ENCODE peak calls at places on chromosome 22, in ten cellular contexts. One of them, this sample, is unnamed.

GRCh38 chr22:41563051-41563711 is 2.4 kb downstream of the CSDC2 start:
- DNase-seq in HCT116: no peak
- DNase-seq in naive thymus-derived CD4-positive, alpha-beta T cell: no peak
- DNase-seq in CD8-positive, alpha-beta memory T cell: no peak
- DNase-seq in upper lobe of right lung: no peak
- DNase-seq in fibroblast of lung: peak; percentile 84
- DNase-seq in breast epithelium: no peak
- DNase-seq in tibial nerve: no peak
- DNase-seq in thoracic aorta: no peak
- DNase-seq in IMR-90: peak; percentile 85
- DNase-seq in this sample: no peak

GRCh38 chr22:25364736-25365241 is 145.3 kb downstream of the CRYBB2 start:
- DNase-seq in HCT116: no peak
- DNase-seq in naive thymus-derived CD4-positive, alpha-beta T cell: no peak
- DNase-seq in CD8-positive, alpha-beta memory T cell: no peak
- DNase-seq in upper lobe of right lung: peak; percentile 52
- DNase-seq in fibroblast of lung: no peak
- DNase-seq in breast epithelium: no peak
- DNase-seq in tibial nerve: no peak
- DNase-seq in thoracic aorta: no peak
- DNase-seq in IMR-90: peak; percentile 20
- DNase-seq in this sample: peak; percentile 67

GRCh38 chr22:21666786-21667185 is 974 bp downstream of the PPIL2 start:
- DNase-seq in HCT116: no peak
- DNase-seq in naive thymus-derived CD4-positive, alpha-beta T cell: no peak
- DNase-seq in CD8-positive, alpha-beta memory T cell: no peak
- DNase-seq in upper lobe of right lung: no peak
- DNase-seq in fibroblast of lung: no peak
- DNase-seq in breast epithelium: no peak
- DNase-seq in tibial nerve: no peak
- DNase-seq in thoracic aorta: no peak
- DNase-seq in IMR-90: no peak
- DNase-seq in this sample: no peak

GRCh38 chr22:23909258-23909898 is 15.2 kb downstream of the MIF start:
- DNase-seq in HCT116: no peak
- DNase-seq in naive thymus-derived CD4-positive, alpha-beta T cell: no peak
- DNase-seq in CD8-positive, alpha-beta memory T cell: no peak
- DNase-seq in upper lobe of right lung: no peak
- DNase-seq in fibroblast of lung: peak; percentile 36
- DNase-seq in breast epithelium: no peak
- DNase-seq in tibial nerve: no peak
- DNase-seq in thoracic aorta: no peak
- DNase-seq in IMR-90: peak; percentile 44
- DNase-seq in this sample: no peak

GRCh38 chr22:46060292-46061123 is 83.5 kb upstream of the WNT7B start:
- DNase-seq in HCT116: no peak
- DNase-seq in naive thymus-derived CD4-positive, alpha-beta T cell: no peak
- DNase-seq in CD8-positive, alpha-beta memory T cell: no peak
- DNase-seq in upper lobe of right lung: no peak
- DNase-seq in fibroblast of lung: no peak
- DNase-seq in breast epithelium: peak; percentile 23
- DNase-seq in tibial nerve: no peak
- DNase-seq in thoracic aorta: no peak
- DNase-seq in IMR-90: no peak
- DNase-seq in this sample: no peak

GRCh38 chr22:45859231-45860161 is 117.5 kb downstream of the WNT7B start:
- DNase-seq in HCT116: no peak
- DNase-seq in naive thymus-derived CD4-positive, alpha-beta T cell: no peak
- DNase-seq in CD8-positive, alpha-beta memory T cell: no peak
- DNase-seq in upper lobe of right lung: no peak
- DNase-seq in fibroblast of lung: no peak
- DNase-seq in breast epithelium: no peak
- DNase-seq in tibial nerve: no peak
- DNase-seq in thoracic aorta: no peak
- DNase-seq in IMR-90: peak; percentile 21
- DNase-seq in this sample: no peak

GRCh38 chr22:29073618-29074275 is 912 bp downstream of the KREMEN1 start:
- DNase-seq in HCT116: no peak
- DNase-seq in naive thymus-derived CD4-positive, alpha-beta T cell: no peak
- DNase-seq in CD8-positive, alpha-beta memory T cell: peak; percentile 7
- DNase-seq in upper lobe of right lung: peak; percentile 80
- DNase-seq in fibroblast of lung: peak; percentile 17
- DNase-seq in breast epithelium: peak; percentile 43
- DNase-seq in tibial nerve: peak; percentile 26
- DNase-seq in thoracic aorta: no peak
- DNase-seq in IMR-90: no peak
- DNase-seq in this sample: peak; percentile 88

GRCh38 chr22:31302021-31302420 is 9.7 kb upstream of the PIK3IP1 start:
- DNase-seq in HCT116: no peak
- DNase-seq in naive thymus-derived CD4-positive, alpha-beta T cell: no peak
- DNase-seq in CD8-positive, alpha-beta memory T cell: no peak
- DNase-seq in upper lobe of right lung: no peak
- DNase-seq in fibroblast of lung: no peak
- DNase-seq in breast epithelium: no peak
- DNase-seq in tibial nerve: no peak
- DNase-seq in thoracic aorta: no peak
- DNase-seq in IMR-90: no peak
- DNase-seq in this sample: no peak

DNA sequence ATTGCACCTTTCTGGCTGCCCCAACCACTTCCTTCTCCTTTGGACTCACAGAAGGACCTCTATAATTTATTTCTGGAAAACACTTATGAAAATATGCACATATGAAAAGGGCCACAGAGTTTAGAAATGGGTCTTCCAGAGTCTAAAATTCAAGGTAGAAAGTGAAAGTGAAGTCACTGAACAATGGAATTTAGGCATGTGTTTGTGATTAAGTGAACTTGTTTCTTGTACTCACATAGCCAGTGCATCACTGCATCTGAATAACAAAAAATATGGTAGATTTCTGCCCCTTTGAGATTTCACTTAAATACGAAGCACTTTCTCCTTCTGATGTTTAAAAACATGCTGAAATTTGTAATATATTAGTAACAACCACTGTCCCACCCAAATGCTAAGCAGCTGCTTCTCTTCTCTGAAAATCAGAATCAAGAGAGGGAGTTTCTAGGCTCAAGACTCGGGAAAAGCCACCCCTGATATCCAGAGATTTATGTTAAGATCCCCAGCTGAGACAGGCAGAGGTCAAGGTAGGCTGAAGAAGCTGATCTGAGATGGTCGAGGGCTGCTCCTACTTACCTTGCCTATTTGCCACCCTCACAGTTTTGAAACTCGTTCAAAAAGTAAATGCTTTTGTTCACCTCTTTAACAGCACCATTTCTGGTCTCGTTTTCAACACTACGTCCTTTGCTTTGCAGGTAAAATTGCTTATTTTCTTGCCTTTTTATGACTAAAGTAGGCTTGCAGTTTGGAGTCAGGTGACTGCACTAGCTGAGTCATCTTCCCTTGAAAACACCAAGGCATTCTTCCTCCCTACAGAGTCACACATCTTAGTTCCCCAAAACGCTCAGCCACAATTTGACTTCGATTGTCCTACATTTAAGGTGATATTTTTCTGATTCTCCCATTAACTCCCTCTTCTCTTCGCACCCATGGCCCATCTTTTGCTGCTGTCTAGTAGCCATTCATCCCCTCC is at the start of gene XKR3:
- DNase-seq in HCT116: no peak
- DNase-seq in naive thymus-derived CD4-positive, alpha-beta T cell: no peak
- DNase-seq in CD8-positive, alpha-beta memory T cell: no peak
- DNase-seq in upper lobe of right lung: no peak
- DNase-seq in fibroblast of lung: no peak
- DNase-seq in breast epithelium: no peak
- DNase-seq in tibial nerve: no peak
- DNase-seq in thoracic aorta: no peak
- DNase-seq in IMR-90: no peak
- DNase-seq in this sample: no peak
- H3K4me3 ChIP-seq in HCT116: no peak within 1 kb of the TSS
- H3K4me3 ChIP-seq in naive thymus-derived CD4-positive, alpha-beta T cell: peak within 1 kb of the TSS; percentile 15
- H3K4me3 ChIP-seq in CD8-positive, alpha-beta memory T cell: peak within 1 kb of the TSS; percentile 3
- H3K4me3 ChIP-seq in upper lobe of right lung: peak within 1 kb of the TSS; percentile 8
- H3K4me3 ChIP-seq in fibroblast of lung: no peak within 1 kb of the TSS
- H3K4me3 ChIP-seq in breast epithelium: peak within 1 kb of the TSS; percentile 4
- H3K4me3 ChIP-seq in tibial nerve: no peak within 1 kb of the TSS
- H3K4me3 ChIP-seq in thoracic aorta: peak within 1 kb of the TSS; percentile 60
- H3K4me3 ChIP-seq in IMR-90: no peak within 1 kb of the TSS
- H3K4me3 ChIP-seq in this sample: peak within 1 kb of the TSS; percentile 5

DNA sequence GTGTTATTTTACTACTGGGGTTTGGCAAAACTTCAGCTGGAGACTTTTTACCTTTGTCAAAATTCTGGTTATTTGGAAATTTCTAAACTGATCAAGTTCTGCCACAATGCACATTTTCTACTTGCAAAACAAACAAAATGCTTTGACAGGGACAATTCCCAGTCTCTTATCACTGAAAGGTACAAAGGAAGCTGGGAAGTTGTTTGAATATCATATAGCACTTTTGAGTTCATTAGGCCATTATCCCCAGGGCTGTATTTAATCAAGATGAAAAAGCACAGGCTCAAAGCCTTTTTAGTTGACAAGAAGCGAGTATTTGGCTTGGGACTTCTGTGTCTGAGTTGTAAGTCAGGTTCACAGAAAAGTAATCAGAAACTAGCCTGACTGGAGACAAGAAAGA is 3.0 kb upstream of the HORMAD2 start:
- DNase-seq in HCT116: no peak
- DNase-seq in naive thymus-derived CD4-positive, alpha-beta T cell: no peak
- DNase-seq in CD8-positive, alpha-beta memory T cell: no peak
- DNase-seq in upper lobe of right lung: no peak
- DNase-seq in fibroblast of lung: no peak
- DNase-seq in breast epithelium: no peak
- DNase-seq in tibial nerve: no peak
- DNase-seq in thoracic aorta: no peak
- DNase-seq in IMR-90: no peak
- DNase-seq in this sample: no peak
- H3K27me3 ChIP-seq in HCT116: peaks cover 21% of the 10 kb centered on the region
- H3K27me3 ChIP-seq in naive thymus-derived CD4-positive, alpha-beta T cell: no peaks in the 10 kb centered on the region
- H3K27me3 ChIP-seq in CD8-positive, alpha-beta memory T cell: no peaks in the 10 kb centered on the region
- H3K27me3 ChIP-seq in upper lobe of right lung: peaks cover 18% of the 10 kb centered on the region
- H3K27me3 ChIP-seq in fibroblast of lung: peaks cover 8% of the 10 kb centered on the region
- H3K27me3 ChIP-seq in breast epithelium: peaks cover 3% of the 10 kb centered on the region
- H3K27me3 ChIP-seq in tibial nerve: no peaks in the 10 kb centered on the region
- H3K27me3 ChIP-seq in thoracic aorta: no peaks in the 10 kb centered on the region
- H3K27me3 ChIP-seq in IMR-90: peaks cover 23% of the 10 kb centered on the region
- H3K27me3 ChIP-seq in this sample: no peaks in the 10 kb centered on the region

DNA sequence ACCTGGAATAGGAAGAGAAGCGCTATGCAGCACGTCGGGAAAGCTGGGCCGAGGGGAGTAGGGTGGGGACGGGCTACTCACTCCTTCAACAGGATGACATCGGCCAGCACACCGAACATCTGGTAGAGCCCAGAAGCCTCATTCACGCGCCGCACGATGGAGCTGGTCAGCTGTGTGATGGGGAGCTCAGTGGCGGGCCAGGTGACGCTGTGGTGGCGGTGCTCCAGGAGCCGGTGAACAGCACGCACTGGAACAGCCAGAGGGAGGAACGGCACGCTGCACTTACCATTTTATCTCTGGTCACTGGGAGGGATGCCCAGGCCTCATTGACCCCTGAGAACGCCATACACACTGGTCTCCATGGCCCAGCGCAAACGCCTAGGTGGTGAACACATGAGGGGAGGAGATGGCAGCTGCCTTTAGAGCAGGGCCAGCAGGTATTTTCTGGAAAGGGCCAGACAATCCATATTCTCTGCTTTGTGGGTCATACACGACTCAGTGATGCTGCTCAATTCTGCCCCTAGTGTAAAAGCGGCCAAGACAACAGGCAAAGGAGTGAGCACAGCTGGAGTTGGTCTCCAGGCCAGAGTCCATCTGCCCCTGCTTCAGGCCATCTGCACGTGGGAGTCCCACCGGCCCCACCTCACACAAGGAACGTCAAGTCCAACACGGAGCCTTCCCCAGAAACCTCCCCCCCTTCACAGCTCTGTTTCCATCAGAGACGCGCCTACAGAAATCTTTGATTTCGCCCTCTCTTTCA is 8.8 kb downstream of the FOXRED2 start:
- DNase-seq in HCT116: no peak
- DNase-seq in naive thymus-derived CD4-positive, alpha-beta T cell: no peak
- DNase-seq in CD8-positive, alpha-beta memory T cell: no peak
- DNase-seq in upper lobe of right lung: no peak
- DNase-seq in fibroblast of lung: no peak
- DNase-seq in breast epithelium: no peak
- DNase-seq in tibial nerve: no peak
- DNase-seq in thoracic aorta: no peak
- DNase-seq in IMR-90: no peak
- DNase-seq in this sample: no peak
- H3K36me3 ChIP-seq in HCT116: peaks cover 7% of the 10 kb centered on the region
- H3K36me3 ChIP-seq in naive thymus-derived CD4-positive, alpha-beta T cell: peaks cover 19% of the 10 kb centered on the region
- H3K36me3 ChIP-seq in CD8-positive, alpha-beta memory T cell: no peaks in the 10 kb centered on the region
- H3K36me3 ChIP-seq in upper lobe of right lung: peaks cover 8% of the 10 kb centered on the region
- H3K36me3 ChIP-seq in fibroblast of lung: peaks cover 2% of the 10 kb centered on the region
- H3K36me3 ChIP-seq in breast epithelium: no peaks in the 10 kb centered on the region
- H3K36me3 ChIP-seq in tibial nerve: no peaks in the 10 kb centered on the region
- H3K36me3 ChIP-seq in thoracic aorta: no peaks in the 10 kb centered on the region
- H3K36me3 ChIP-seq in IMR-90: peaks cover 9% of the 10 kb centered on the region
- H3K36me3 ChIP-seq in this sample: peaks cover 9% of the 10 kb centered on the region

GRCh38 chr22:26481694-26482093 is 1.9 kb downstream of the HPS4 start:
- DNase-seq in HCT116: no peak
- DNase-seq in naive thymus-derived CD4-positive, alpha-beta T cell: no peak
- DNase-seq in CD8-positive, alpha-beta memory T cell: no peak
- DNase-seq in upper lobe of right lung: no peak
- DNase-seq in fibroblast of lung: no peak
- DNase-seq in breast epithelium: no peak
- DNase-seq in tibial nerve: no peak
- DNase-seq in thoracic aorta: no peak
- DNase-seq in IMR-90: no peak
- DNase-seq in this sample: no peak

GRCh38 chr22:26483439-26484359 is at the start of the genes HPS4 and SRRD:
- DNase-seq in HCT116: peak; percentile 72
- DNase-seq in naive thymus-derived CD4-positive, alpha-beta T cell: peak; percentile 90
- DNase-seq in CD8-positive, alpha-beta memory T cell: peak; percentile 93
- DNase-seq in upper lobe of right lung: peak; percentile 96
- DNase-seq in fibroblast of lung: peak; percentile 87
- DNase-seq in breast epithelium: peak; percentile 86
- DNase-seq in tibial nerve: peak; percentile 80
- DNase-seq in thoracic aorta: peak; percentile 67
- DNase-seq in IMR-90: peak; percentile 88
- DNase-seq in this sample: peak; percentile 97

GRCh38 chr22:26481112-26481693 is 2.4 kb downstream of the HPS4 start:
- DNase-seq in HCT116: no peak
- DNase-seq in naive thymus-derived CD4-positive, alpha-beta T cell: no peak
- DNase-seq in CD8-positive, alpha-beta memory T cell: no peak
- DNase-seq in upper lobe of right lung: no peak
- DNase-seq in fibroblast of lung: no peak
- DNase-seq in breast epithelium: no peak
- DNase-seq in tibial nerve: no peak
- DNase-seq in thoracic aorta: no peak
- DNase-seq in IMR-90: no peak
- DNase-seq in this sample: no peak

GRCh38 chr22:26483043-26483438 is 542 bp downstream of the HPS4 start:
- DNase-seq in HCT116: no peak
- DNase-seq in naive thymus-derived CD4-positive, alpha-beta T cell: no peak
- DNase-seq in CD8-positive, alpha-beta memory T cell: no peak
- DNase-seq in upper lobe of right lung: no peak
- DNase-seq in fibroblast of lung: peak; percentile 2
- DNase-seq in breast epithelium: no peak
- DNase-seq in tibial nerve: no peak
- DNase-seq in thoracic aorta: no peak
- DNase-seq in IMR-90: no peak
- DNase-seq in this sample: no peak

DNA sequence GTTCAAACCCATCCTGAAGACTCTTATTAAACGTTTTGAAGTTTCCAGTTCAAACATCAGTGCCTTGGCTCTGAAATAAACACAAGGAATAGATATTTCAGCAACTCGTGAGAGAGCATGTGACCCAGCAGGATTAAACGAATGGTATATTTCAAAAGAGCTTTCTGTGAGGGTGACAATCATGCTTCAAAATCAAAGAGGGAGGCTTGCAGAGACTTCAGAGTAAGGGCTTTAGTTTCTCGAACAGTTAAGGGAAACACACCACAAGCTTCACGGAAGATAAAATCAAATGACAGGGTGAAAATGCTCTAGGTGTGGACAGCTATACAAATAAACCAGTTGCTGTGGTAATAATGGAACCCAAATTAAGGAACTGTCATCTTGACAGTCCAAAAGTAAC is 1.4 kb downstream of the HPS4 start:
- DNase-seq in HCT116: no peak
- DNase-seq in naive thymus-derived CD4-positive, alpha-beta T cell: no peak
- DNase-seq in CD8-positive, alpha-beta memory T cell: no peak
- DNase-seq in upper lobe of right lung: no peak
- DNase-seq in fibroblast of lung: no peak
- DNase-seq in breast epithelium: no peak
- DNase-seq in tibial nerve: no peak
- DNase-seq in thoracic aorta: no peak
- DNase-seq in IMR-90: no peak
- DNase-seq in this sample: no peak
- H3K4me3 ChIP-seq in HCT116: no peak overlapping the region
- H3K4me3 ChIP-seq in naive thymus-derived CD4-positive, alpha-beta T cell: no peak overlapping the region
- H3K4me3 ChIP-seq in CD8-positive, alpha-beta memory T cell: no peak overlapping the region
- H3K4me3 ChIP-seq in upper lobe of right lung: no peak overlapping the region
- H3K4me3 ChIP-seq in fibroblast of lung: peak overlapping the region; percentile 93
- H3K4me3 ChIP-seq in breast epithelium: no peak overlapping the region
- H3K4me3 ChIP-seq in tibial nerve: no peak overlapping the region
- H3K4me3 ChIP-seq in thoracic aorta: no peak overlapping the region
- H3K4me3 ChIP-seq in IMR-90: no peak overlapping the region
- H3K4me3 ChIP-seq in this sample: no peak overlapping the region